ENCODE peak calls at places on chromosomes 4 and X, in nine cellular contexts. One of them, this sample, is unnamed.

GRCh38 chr4:174631901-174632758 is 109.8 kb upstream of the HPGD start:
- DNase-seq in left lung: no peak
- DNase-seq in epithelial cell of esophagus: peak
- DNase-seq in heart right ventricle: no peak
- DNase-seq in psoas muscle: no peak
- DNase-seq in body of pancreas: no peak
- DNase-seq in HFFc6: no peak
- DNase-seq in AG10803: peak
- DNase-seq in activated CD8-positive, alpha-beta T cell treated with anti-CD3 and anti-CD28 coated beads for 36 hours: peak
- DNase-seq in this sample: peak

GRCh38 chrX:63417649-63418048 is 66.5 kb upstream of the SPIN4 start:
- DNase-seq in left lung: no peak
- DNase-seq in epithelial cell of esophagus: no peak
- DNase-seq in heart right ventricle: no peak
- DNase-seq in psoas muscle: no peak
- DNase-seq in body of pancreas: no peak
- DNase-seq in HFFc6: no peak
- DNase-seq in AG10803: no peak
- DNase-seq in activated CD8-positive, alpha-beta T cell treated with anti-CD3 and anti-CD28 coated beads for 36 hours: no peak
- DNase-seq in this sample: no peak

GRCh38 chr4:174716986-174717770 is 111.9 kb downstream of the GLRA3 start:
- DNase-seq in left lung: no peak
- DNase-seq in epithelial cell of esophagus: no peak
- DNase-seq in heart right ventricle: no peak
- DNase-seq in psoas muscle: no peak
- DNase-seq in body of pancreas: no peak
- DNase-seq in HFFc6: no peak
- DNase-seq in AG10803: no peak
- DNase-seq in activated CD8-positive, alpha-beta T cell treated with anti-CD3 and anti-CD28 coated beads for 36 hours: no peak
- DNase-seq in this sample: no peak

GRCh38 chr4:186149872-186150271 is 41.5 kb upstream of the CYP4V2 start:
- DNase-seq in left lung: no peak
- DNase-seq in epithelial cell of esophagus: peak
- DNase-seq in heart right ventricle: peak
- DNase-seq in psoas muscle: peak
- DNase-seq in body of pancreas: peak
- DNase-seq in HFFc6: no peak
- DNase-seq in AG10803: peak
- DNase-seq in activated CD8-positive, alpha-beta T cell treated with anti-CD3 and anti-CD28 coated beads for 36 hours: peak
- DNase-seq in this sample: peak

GRCh38 chr4:84324850-84325249 is 174.2 kb downstream of the NKX6-1 start:
- DNase-seq in left lung: peak
- DNase-seq in epithelial cell of esophagus: no peak
- DNase-seq in heart right ventricle: no peak
- DNase-seq in psoas muscle: no peak
- DNase-seq in body of pancreas: no peak
- DNase-seq in HFFc6: no peak
- DNase-seq in AG10803: no peak
- DNase-seq in activated CD8-positive, alpha-beta T cell treated with anti-CD3 and anti-CD28 coated beads for 36 hours: no peak
- DNase-seq in this sample: no peak

GRCh38 chr4:1557221-1557597 is 126.9 kb downstream of the FAM53A start:
- DNase-seq in left lung: no peak
- DNase-seq in epithelial cell of esophagus: no peak
- DNase-seq in heart right ventricle: no peak
- DNase-seq in psoas muscle: no peak
- DNase-seq in body of pancreas: no peak
- DNase-seq in HFFc6: no peak
- DNase-seq in AG10803: no peak
- DNase-seq in activated CD8-positive, alpha-beta T cell treated with anti-CD3 and anti-CD28 coated beads for 36 hours: no peak
- DNase-seq in this sample: no peak

GRCh38 chr4:152327606-152328453 is 208.1 kb downstream of the FBXW7 start:
- DNase-seq in left lung: no peak
- DNase-seq in epithelial cell of esophagus: no peak
- DNase-seq in heart right ventricle: no peak
- DNase-seq in psoas muscle: no peak
- DNase-seq in body of pancreas: no peak
- DNase-seq in HFFc6: no peak
- DNase-seq in AG10803: no peak
- DNase-seq in activated CD8-positive, alpha-beta T cell treated with anti-CD3 and anti-CD28 coated beads for 36 hours: no peak
- DNase-seq in this sample: no peak

GRCh38 chr4:34108456-34108855 is 2135.9 kb downstream of the ARAP2 start:
- DNase-seq in left lung: no peak
- DNase-seq in epithelial cell of esophagus: no peak
- DNase-seq in heart right ventricle: no peak
- DNase-seq in psoas muscle: no peak
- DNase-seq in body of pancreas: no peak
- DNase-seq in HFFc6: no peak
- DNase-seq in AG10803: peak
- DNase-seq in activated CD8-positive, alpha-beta T cell treated with anti-CD3 and anti-CD28 coated beads for 36 hours: no peak
- DNase-seq in this sample: no peak

GRCh38 chr4:140130677-140131076 is 23.3 kb downstream of the MAML3 start:
- DNase-seq in left lung: no peak
- DNase-seq in epithelial cell of esophagus: peak
- DNase-seq in heart right ventricle: no peak
- DNase-seq in psoas muscle: no peak
- DNase-seq in body of pancreas: no peak
- DNase-seq in HFFc6: peak
- DNase-seq in AG10803: peak
- DNase-seq in activated CD8-positive, alpha-beta T cell treated with anti-CD3 and anti-CD28 coated beads for 36 hours: peak
- DNase-seq in this sample: peak

GRCh38 chr4:957581-958313 is 15.6 kb downstream of the DGKQ start:
- DNase-seq in left lung: peak
- DNase-seq in epithelial cell of esophagus: no peak
- DNase-seq in heart right ventricle: peak
- DNase-seq in psoas muscle: peak
- DNase-seq in body of pancreas: no peak
- DNase-seq in HFFc6: no peak
- DNase-seq in AG10803: no peak
- DNase-seq in activated CD8-positive, alpha-beta T cell treated with anti-CD3 and anti-CD28 coated beads for 36 hours: no peak
- DNase-seq in this sample: no peak

DNA sequence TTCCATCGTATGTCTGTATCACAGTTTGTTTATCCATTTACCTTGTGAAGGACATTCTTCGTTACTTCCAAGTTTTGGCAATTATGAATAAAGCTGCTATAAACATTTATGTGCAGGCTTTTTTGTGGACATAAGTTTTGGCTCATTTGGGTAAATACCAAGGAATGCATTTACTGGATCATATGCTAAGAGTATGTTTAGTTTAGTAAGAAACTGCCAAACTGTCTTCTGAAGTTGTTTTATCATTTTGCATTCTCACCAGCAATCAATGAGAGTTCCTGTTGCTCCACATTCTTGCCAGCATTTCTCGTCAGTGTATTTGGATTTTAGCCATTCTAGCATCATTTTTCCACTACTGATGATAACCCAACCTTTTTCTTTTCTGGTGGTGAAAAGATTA is 232.7 kb upstream of the NR3C2 start:
- DNase-seq in left lung: no peak
- DNase-seq in epithelial cell of esophagus: no peak
- DNase-seq in heart right ventricle: no peak
- DNase-seq in psoas muscle: no peak
- DNase-seq in body of pancreas: no peak
- DNase-seq in HFFc6: no peak
- DNase-seq in AG10803: no peak
- DNase-seq in activated CD8-positive, alpha-beta T cell treated with anti-CD3 and anti-CD28 coated beads for 36 hours: no peak
- DNase-seq in this sample: no peak
- TF ChIP-seq CTCF in left lung: no peak
- TF ChIP-seq CTCF in epithelial cell of esophagus: no peak
- TF ChIP-seq CTCF in heart right ventricle: no peak
- TF ChIP-seq CTCF in psoas muscle: no peak
- TF ChIP-seq CTCF in body of pancreas: no peak
- TF ChIP-seq CTCF in HFFc6: no peak
- TF ChIP-seq CTCF in AG10803: no peak
- TF ChIP-seq CTCF in activated CD8-positive, alpha-beta T cell treated with anti-CD3 and anti-CD28 coated beads for 36 hours: no peak
- TF ChIP-seq CTCF in this sample: no peak

DNA sequence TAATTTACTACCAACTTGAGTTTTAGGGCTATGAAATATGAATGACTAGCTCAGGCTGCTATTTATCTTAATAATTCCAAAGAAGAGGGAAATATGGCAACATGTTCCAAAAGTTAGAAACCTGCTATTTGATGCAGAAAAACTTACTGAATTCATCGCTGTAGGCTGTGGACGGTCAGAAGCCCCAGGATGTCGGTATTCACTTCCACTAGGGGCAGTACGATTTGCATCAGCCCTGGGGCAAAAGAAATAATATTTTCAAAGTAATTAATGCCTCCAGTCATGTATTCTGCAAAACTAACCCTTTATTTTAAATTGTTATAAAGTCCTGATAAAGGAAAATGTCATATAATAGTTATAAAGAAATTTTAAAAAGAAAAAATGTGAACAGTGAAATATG is 4.5 kb downstream of the PLRG1 start:
- DNase-seq in left lung: no peak
- DNase-seq in epithelial cell of esophagus: no peak
- DNase-seq in heart right ventricle: no peak
- DNase-seq in psoas muscle: no peak
- DNase-seq in body of pancreas: no peak
- DNase-seq in HFFc6: no peak
- DNase-seq in AG10803: no peak
- DNase-seq in activated CD8-positive, alpha-beta T cell treated with anti-CD3 and anti-CD28 coated beads for 36 hours: no peak
- DNase-seq in this sample: no peak
- TF ChIP-seq CTCF in left lung: no peak
- TF ChIP-seq CTCF in epithelial cell of esophagus: no peak
- TF ChIP-seq CTCF in heart right ventricle: no peak
- TF ChIP-seq CTCF in psoas muscle: no peak
- TF ChIP-seq CTCF in body of pancreas: no peak
- TF ChIP-seq CTCF in HFFc6: peak
- TF ChIP-seq CTCF in AG10803: no peak
- TF ChIP-seq CTCF in activated CD8-positive, alpha-beta T cell treated with anti-CD3 and anti-CD28 coated beads for 36 hours: no peak
- TF ChIP-seq CTCF in this sample: no peak

DNA sequence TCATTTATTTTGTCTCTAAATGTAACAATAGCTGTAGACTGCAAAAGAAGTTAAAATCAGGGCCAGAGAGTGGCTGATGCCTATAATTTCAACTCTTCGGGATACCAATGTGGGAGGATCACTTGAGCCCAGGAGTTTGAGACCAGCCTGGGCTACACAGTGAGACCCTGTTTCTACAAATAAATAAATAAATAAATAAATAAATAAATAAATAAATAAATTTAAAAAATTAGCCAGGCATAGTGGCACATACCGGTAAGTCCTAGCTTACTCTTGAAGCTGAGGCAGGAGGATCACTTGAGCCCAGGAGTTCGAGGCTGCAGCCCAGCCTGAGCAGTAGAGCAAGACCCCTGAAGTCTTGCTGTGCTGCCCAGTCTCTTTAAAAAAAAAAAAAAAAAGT is 79.1 kb downstream of the WWC2 start:
- DNase-seq in left lung: no peak
- DNase-seq in epithelial cell of esophagus: no peak
- DNase-seq in heart right ventricle: no peak
- DNase-seq in psoas muscle: no peak
- DNase-seq in body of pancreas: no peak
- DNase-seq in HFFc6: no peak
- DNase-seq in AG10803: no peak
- DNase-seq in activated CD8-positive, alpha-beta T cell treated with anti-CD3 and anti-CD28 coated beads for 36 hours: no peak
- DNase-seq in this sample: no peak
- TF ChIP-seq CTCF in left lung: no peak
- TF ChIP-seq CTCF in epithelial cell of esophagus: no peak
- TF ChIP-seq CTCF in heart right ventricle: no peak
- TF ChIP-seq CTCF in psoas muscle: no peak
- TF ChIP-seq CTCF in body of pancreas: no peak
- TF ChIP-seq CTCF in HFFc6: no peak
- TF ChIP-seq CTCF in AG10803: no peak
- TF ChIP-seq CTCF in activated CD8-positive, alpha-beta T cell treated with anti-CD3 and anti-CD28 coated beads for 36 hours: no peak
- TF ChIP-seq CTCF in this sample: no peak

GRCh38 chrX:68090266-68090665 is 343.0 kb downstream of the OPHN1 start:
- DNase-seq in left lung: no peak
- DNase-seq in epithelial cell of esophagus: no peak
- DNase-seq in heart right ventricle: no peak
- DNase-seq in psoas muscle: no peak
- DNase-seq in body of pancreas: no peak
- DNase-seq in HFFc6: no peak
- DNase-seq in AG10803: peak
- DNase-seq in activated CD8-positive, alpha-beta T cell treated with anti-CD3 and anti-CD28 coated beads for 36 hours: no peak
- DNase-seq in this sample: no peak
- TF ChIP-seq CTCF in left lung: no peak
- TF ChIP-seq CTCF in epithelial cell of esophagus: peak
- TF ChIP-seq CTCF in heart right ventricle: no peak
- TF ChIP-seq CTCF in psoas muscle: peak
- TF ChIP-seq CTCF in body of pancreas: no peak
- TF ChIP-seq CTCF in HFFc6: peak
- TF ChIP-seq CTCF in AG10803: peak
- TF ChIP-seq CTCF in activated CD8-positive, alpha-beta T cell treated with anti-CD3 and anti-CD28 coated beads for 36 hours: no peak
- TF ChIP-seq CTCF in this sample: no peak

This sample was measured in Calu3.